ENCODE peak calls at places on chromosome 6, in seven cellular contexts. One of them, this sample, is unnamed.
A peak's percentile ranks its signal among the peaks of the same experiment; 100 is the strongest.

GRCh38 chr6:68729377-68729903 is 94.4 kb downstream of the ADGRB3 start:
- DNase-seq in transverse colon: no peak
- DNase-seq in fibroblast of lung: no peak
- DNase-seq in AG04450: no peak
- DNase-seq in activated B cell treated with CpG ODN at 0.5 μM for 24 hours: no peak
- DNase-seq in adrenal gland: no peak
- DNase-seq in breast epithelium: no peak
- DNase-seq in this sample: no peak

GRCh38 chr6:159762681-159763293 is 942 bp downstream of the ACAT2 start:
- DNase-seq in transverse colon: peak; percentile 36
- DNase-seq in fibroblast of lung: no peak
- DNase-seq in AG04450: no peak
- DNase-seq in activated B cell treated with CpG ODN at 0.5 μM for 24 hours: no peak
- DNase-seq in adrenal gland: peak; percentile 43
- DNase-seq in breast epithelium: no peak
- DNase-seq in this sample: peak; percentile 45

GRCh38 chr6:166774770-166775169 is 147.7 kb upstream of the RPS6KA2 start:
- DNase-seq in transverse colon: no peak
- DNase-seq in fibroblast of lung: no peak
- DNase-seq in AG04450: no peak
- DNase-seq in activated B cell treated with CpG ODN at 0.5 μM for 24 hours: no peak
- DNase-seq in adrenal gland: no peak
- DNase-seq in breast epithelium: no peak
- DNase-seq in this sample: no peak

GRCh38 chr6:102474041-102474807 is 1080.7 kb downstream of the GRIK2 start:
- DNase-seq in transverse colon: no peak
- DNase-seq in fibroblast of lung: no peak
- DNase-seq in AG04450: no peak
- DNase-seq in activated B cell treated with CpG ODN at 0.5 μM for 24 hours: no peak
- DNase-seq in adrenal gland: no peak
- DNase-seq in breast epithelium: no peak
- DNase-seq in this sample: no peak

GRCh38 chr6:46290435-46290834 is 119.7 kb upstream of the ENPP5 start:
- DNase-seq in transverse colon: no peak
- DNase-seq in fibroblast of lung: peak; percentile 8
- DNase-seq in AG04450: no peak
- DNase-seq in activated B cell treated with CpG ODN at 0.5 μM for 24 hours: no peak
- DNase-seq in adrenal gland: no peak
- DNase-seq in breast epithelium: no peak
- DNase-seq in this sample: no peak

GRCh38 chr6:134381926-134382325 is 64.0 kb upstream of the SGK1 start:
- DNase-seq in transverse colon: peak; percentile 77
- DNase-seq in fibroblast of lung: no peak
- DNase-seq in AG04450: no peak
- DNase-seq in activated B cell treated with CpG ODN at 0.5 μM for 24 hours: no peak
- DNase-seq in adrenal gland: no peak
- DNase-seq in breast epithelium: no peak
- DNase-seq in this sample: no peak

GRCh38 chr6:163741342-163741741 is 326.8 kb downstream of the QKI start:
- DNase-seq in transverse colon: no peak
- DNase-seq in fibroblast of lung: no peak
- DNase-seq in AG04450: no peak
- DNase-seq in activated B cell treated with CpG ODN at 0.5 μM for 24 hours: no peak
- DNase-seq in adrenal gland: no peak
- DNase-seq in breast epithelium: no peak
- DNase-seq in this sample: no peak

GRCh38 chr6:169070506-169071176 is 183.0 kb downstream of the THBS2 start:
- DNase-seq in transverse colon: peak; percentile 65
- DNase-seq in fibroblast of lung: peak; percentile 100
- DNase-seq in AG04450: peak; percentile 97
- DNase-seq in activated B cell treated with CpG ODN at 0.5 μM for 24 hours: no peak
- DNase-seq in adrenal gland: peak; percentile 95
- DNase-seq in breast epithelium: peak; percentile 64
- DNase-seq in this sample: no peak

GRCh38 chr6:44388135-44388487 is 605 bp downstream of the CDC5L start:
- DNase-seq in transverse colon: peak; percentile 13
- DNase-seq in fibroblast of lung: no peak
- DNase-seq in AG04450: no peak
- DNase-seq in activated B cell treated with CpG ODN at 0.5 μM for 24 hours: no peak
- DNase-seq in adrenal gland: no peak
- DNase-seq in breast epithelium: no peak
- DNase-seq in this sample: no peak

GRCh38 chr6:163777379-163777686 is 362.8 kb downstream of the QKI start:
- DNase-seq in transverse colon: no peak
- DNase-seq in fibroblast of lung: no peak
- DNase-seq in AG04450: no peak
- DNase-seq in activated B cell treated with CpG ODN at 0.5 μM for 24 hours: no peak
- DNase-seq in adrenal gland: no peak
- DNase-seq in breast epithelium: no peak
- DNase-seq in this sample: no peak

GRCh38 chr6:81750660-81751387 is 1.7 kb downstream of the TENT5A start:
- DNase-seq in transverse colon: no peak
- DNase-seq in fibroblast of lung: no peak
- DNase-seq in AG04450: no peak
- DNase-seq in activated B cell treated with CpG ODN at 0.5 μM for 24 hours: no peak
- DNase-seq in adrenal gland: no peak
- DNase-seq in breast epithelium: no peak
- DNase-seq in this sample: no peak

GRCh38 chr6:168328086-168328485 is 8.5 kb upstream of the DACT2 start:
- DNase-seq in transverse colon: no peak
- DNase-seq in fibroblast of lung: no peak
- DNase-seq in AG04450: no peak
- DNase-seq in activated B cell treated with CpG ODN at 0.5 μM for 24 hours: no peak
- DNase-seq in adrenal gland: no peak
- DNase-seq in breast epithelium: no peak
- DNase-seq in this sample: no peak

GRCh38 chr6:133741375-133741861 is 147.5 kb upstream of the TCF21 start:
- DNase-seq in transverse colon: no peak
- DNase-seq in fibroblast of lung: peak; percentile 49
- DNase-seq in AG04450: no peak
- DNase-seq in activated B cell treated with CpG ODN at 0.5 μM for 24 hours: no peak
- DNase-seq in adrenal gland: no peak
- DNase-seq in breast epithelium: no peak
- DNase-seq in this sample: no peak

GRCh38 chr6:4210619-4211419 is 75.4 kb upstream of the ECI2 start:
- DNase-seq in transverse colon: peak; percentile 56
- DNase-seq in fibroblast of lung: peak; percentile 75
- DNase-seq in AG04450: peak; percentile 42
- DNase-seq in activated B cell treated with CpG ODN at 0.5 μM for 24 hours: peak; percentile 28
- DNase-seq in adrenal gland: peak; percentile 71
- DNase-seq in breast epithelium: peak; percentile 20
- DNase-seq in this sample: peak; percentile 29

GRCh38 chr6:30914854-30915590 is 984 bp downstream of the VARS2 start:
- DNase-seq in transverse colon: no peak
- DNase-seq in fibroblast of lung: no peak
- DNase-seq in AG04450: no peak
- DNase-seq in activated B cell treated with CpG ODN at 0.5 μM for 24 hours: no peak
- DNase-seq in adrenal gland: no peak
- DNase-seq in breast epithelium: no peak
- DNase-seq in this sample: no peak

GRCh38 chr6:27312950-27313271 is 838 bp upstream of the POM121L2 start:
- DNase-seq in transverse colon: no peak
- DNase-seq in fibroblast of lung: no peak
- DNase-seq in AG04450: no peak
- DNase-seq in activated B cell treated with CpG ODN at 0.5 μM for 24 hours: no peak
- DNase-seq in adrenal gland: no peak
- DNase-seq in breast epithelium: no peak
- DNase-seq in this sample: no peak

GRCh38 chr6:27311806-27312145 is 297 bp downstream of the POM121L2 start:
- DNase-seq in transverse colon: no peak
- DNase-seq in fibroblast of lung: no peak
- DNase-seq in AG04450: no peak
- DNase-seq in activated B cell treated with CpG ODN at 0.5 μM for 24 hours: no peak
- DNase-seq in adrenal gland: no peak
- DNase-seq in breast epithelium: no peak
- DNase-seq in this sample: no peak

GRCh38 chr6:27314046-27314445 is 2.0 kb upstream of the POM121L2 start:
- DNase-seq in transverse colon: no peak
- DNase-seq in fibroblast of lung: no peak
- DNase-seq in AG04450: no peak
- DNase-seq in activated B cell treated with CpG ODN at 0.5 μM for 24 hours: no peak
- DNase-seq in adrenal gland: no peak
- DNase-seq in breast epithelium: no peak
- DNase-seq in this sample: no peak

DNA sequence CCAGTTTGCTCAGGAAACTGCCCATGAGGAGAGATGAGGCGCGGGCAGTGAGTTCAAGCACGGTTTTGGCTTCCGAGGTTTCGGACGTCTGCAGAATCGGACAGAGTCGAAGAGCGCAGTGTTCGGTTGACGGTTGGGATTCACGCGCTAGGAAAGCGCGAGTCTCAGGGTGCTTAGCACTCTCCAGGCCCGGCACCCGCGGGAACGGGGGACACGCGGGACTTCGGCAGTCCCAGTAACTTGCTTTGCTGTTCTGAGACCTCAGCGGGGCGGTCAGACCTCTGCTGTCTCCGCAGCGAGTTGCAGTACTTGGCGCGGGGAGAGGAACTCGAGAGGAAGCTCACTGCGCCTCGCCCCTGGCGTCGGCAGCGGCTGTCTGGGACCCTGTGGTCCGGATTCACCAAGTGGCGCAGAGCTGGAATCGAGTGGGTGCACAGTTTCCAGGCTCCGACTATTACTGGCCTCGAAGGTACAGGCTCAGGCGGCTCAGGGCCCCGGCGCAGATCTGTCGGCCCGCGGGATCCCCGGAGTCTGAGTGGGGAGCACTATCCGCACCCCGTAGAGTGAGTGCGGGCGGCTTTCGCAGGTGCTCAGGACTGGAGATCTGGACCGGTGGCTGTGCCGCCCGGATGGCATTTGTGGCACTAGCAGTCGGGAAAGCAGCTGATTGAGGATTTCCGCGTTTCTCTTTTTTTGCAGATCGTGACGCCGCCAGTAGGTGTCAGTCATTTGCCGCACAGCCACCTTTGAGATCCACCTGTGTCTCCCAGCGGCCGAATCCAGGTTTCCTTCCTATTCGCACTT is at the start of gene POM121L2:
- DNase-seq in transverse colon: peak; percentile 80
- DNase-seq in fibroblast of lung: peak; percentile 36
- DNase-seq in AG04450: no peak
- DNase-seq in activated B cell treated with CpG ODN at 0.5 μM for 24 hours: peak; percentile 53
- DNase-seq in adrenal gland: peak; percentile 46
- DNase-seq in breast epithelium: peak; percentile 72
- DNase-seq in this sample: no peak
- TF ChIP-seq CTCF in transverse colon: peak; percentile 74
- TF ChIP-seq CTCF in fibroblast of lung: peak; percentile 38
- TF ChIP-seq CTCF in AG04450: peak; percentile 52
- TF ChIP-seq CTCF in activated B cell treated with CpG ODN at 0.5 μM for 24 hours: no peak
- TF ChIP-seq CTCF in adrenal gland: peak; percentile 38
- TF ChIP-seq CTCF in breast epithelium: peak; percentile 29
- TF ChIP-seq CTCF in this sample: peak; percentile 32

GRCh38 chr6:33049323-33049722 is 24.1 kb downstream of the HLA-DPA1 start:
- DNase-seq in transverse colon: no peak
- DNase-seq in fibroblast of lung: no peak
- DNase-seq in AG04450: no peak
- DNase-seq in activated B cell treated with CpG ODN at 0.5 μM for 24 hours: no peak
- DNase-seq in adrenal gland: no peak
- DNase-seq in breast epithelium: no peak
- DNase-seq in this sample: no peak
- TF ChIP-seq CTCF in transverse colon: no peak
- TF ChIP-seq CTCF in fibroblast of lung: peak; percentile 18
- TF ChIP-seq CTCF in AG04450: peak; percentile 18
- TF ChIP-seq CTCF in activated B cell treated with CpG ODN at 0.5 μM for 24 hours: no peak
- TF ChIP-seq CTCF in adrenal gland: no peak
- TF ChIP-seq CTCF in breast epithelium: no peak
- TF ChIP-seq CTCF in this sample: no peak

GRCh38 chr6:137806914-137807682 is 60.0 kb upstream of the TNFAIP3 start:
- DNase-seq in transverse colon: no peak
- DNase-seq in fibroblast of lung: no peak
- DNase-seq in AG04450: no peak
- DNase-seq in activated B cell treated with CpG ODN at 0.5 μM for 24 hours: no peak
- DNase-seq in adrenal gland: no peak
- DNase-seq in breast epithelium: no peak
- DNase-seq in this sample: no peak
- TF ChIP-seq CTCF in transverse colon: no peak
- TF ChIP-seq CTCF in fibroblast of lung: no peak
- TF ChIP-seq CTCF in AG04450: no peak
- TF ChIP-seq CTCF in activated B cell treated with CpG ODN at 0.5 μM for 24 hours: no peak
- TF ChIP-seq CTCF in adrenal gland: no peak
- TF ChIP-seq CTCF in breast epithelium: no peak
- TF ChIP-seq CTCF in this sample: no peak

GRCh38 chr6:11598687-11599086 is 61.1 kb downstream of the TMEM170B start:
- DNase-seq in transverse colon: no peak
- DNase-seq in fibroblast of lung: no peak
- DNase-seq in AG04450: no peak
- DNase-seq in activated B cell treated with CpG ODN at 0.5 μM for 24 hours: no peak
- DNase-seq in adrenal gland: no peak
- DNase-seq in breast epithelium: no peak
- DNase-seq in this sample: no peak

GRCh38 chr6:11593096-11593495 is 55.5 kb downstream of the TMEM170B start:
- DNase-seq in transverse colon: no peak
- DNase-seq in fibroblast of lung: no peak
- DNase-seq in AG04450: no peak
- DNase-seq in activated B cell treated with CpG ODN at 0.5 μM for 24 hours: no peak
- DNase-seq in adrenal gland: no peak
- DNase-seq in breast epithelium: no peak
- DNase-seq in this sample: no peak

GRCh38 chr6:11592289-11592906 is 54.8 kb downstream of the TMEM170B start:
- DNase-seq in transverse colon: no peak
- DNase-seq in fibroblast of lung: no peak
- DNase-seq in AG04450: no peak
- DNase-seq in activated B cell treated with CpG ODN at 0.5 μM for 24 hours: no peak
- DNase-seq in adrenal gland: peak; percentile 23
- DNase-seq in breast epithelium: no peak
- DNase-seq in this sample: no peak

GRCh38 chr6:11596640-11597237 is 59.2 kb downstream of the TMEM170B start:
- DNase-seq in transverse colon: no peak
- DNase-seq in fibroblast of lung: no peak
- DNase-seq in AG04450: no peak
- DNase-seq in activated B cell treated with CpG ODN at 0.5 μM for 24 hours: no peak
- DNase-seq in adrenal gland: no peak
- DNase-seq in breast epithelium: no peak
- DNase-seq in this sample: no peak

GRCh38 chr6:11595903-11596302 is 58.4 kb downstream of the TMEM170B start:
- DNase-seq in transverse colon: no peak
- DNase-seq in fibroblast of lung: no peak
- DNase-seq in AG04450: no peak
- DNase-seq in activated B cell treated with CpG ODN at 0.5 μM for 24 hours: no peak
- DNase-seq in adrenal gland: no peak
- DNase-seq in breast epithelium: no peak
- DNase-seq in this sample: no peak
- TF ChIP-seq CTCF in transverse colon: no peak
- TF ChIP-seq CTCF in fibroblast of lung: no peak
- TF ChIP-seq CTCF in AG04450: peak; percentile 37
- TF ChIP-seq CTCF in activated B cell treated with CpG ODN at 0.5 μM for 24 hours: no peak
- TF ChIP-seq CTCF in adrenal gland: no peak
- TF ChIP-seq CTCF in breast epithelium: no peak
- TF ChIP-seq CTCF in this sample: no peak

DNA sequence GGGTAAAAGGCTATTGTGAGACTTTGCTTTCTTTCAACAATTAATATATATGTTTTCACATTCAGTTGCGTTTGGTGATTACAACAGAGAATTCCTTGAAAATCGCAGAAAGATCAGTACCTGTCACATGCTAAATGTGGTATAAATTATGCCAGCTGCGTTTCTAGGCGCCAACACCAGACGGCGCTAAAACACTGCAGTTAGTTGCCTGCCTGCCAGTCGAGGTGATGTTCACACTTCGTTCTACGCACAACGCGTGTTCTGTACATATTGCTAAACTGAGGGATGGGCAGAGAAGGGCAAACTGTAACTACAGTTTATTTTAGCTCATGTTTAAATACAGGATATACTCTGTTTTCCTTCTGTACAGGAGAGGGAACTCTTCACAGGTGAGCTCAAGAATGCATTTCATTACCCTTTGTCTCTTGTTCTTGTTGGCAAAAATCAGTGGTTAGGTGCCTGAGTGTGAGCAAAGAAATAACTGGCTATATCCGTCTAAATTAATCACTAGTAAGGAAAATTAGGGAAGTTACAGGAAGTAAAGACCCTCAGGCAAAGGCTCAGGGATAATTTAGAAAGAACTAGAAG is 100.1 kb upstream of the RGS17 start:
- DNase-seq in transverse colon: peak; percentile 40
- DNase-seq in fibroblast of lung: peak; percentile 56
- DNase-seq in AG04450: peak; percentile 2
- DNase-seq in activated B cell treated with CpG ODN at 0.5 μM for 24 hours: no peak
- DNase-seq in adrenal gland: peak; percentile 47
- DNase-seq in breast epithelium: no peak
- DNase-seq in this sample: no peak
- TF ChIP-seq CTCF in transverse colon: peak; percentile 63
- TF ChIP-seq CTCF in fibroblast of lung: peak; percentile 93
- TF ChIP-seq CTCF in AG04450: peak; percentile 93
- TF ChIP-seq CTCF in activated B cell treated with CpG ODN at 0.5 μM for 24 hours: no peak
- TF ChIP-seq CTCF in adrenal gland: peak; percentile 54
- TF ChIP-seq CTCF in breast epithelium: no peak
- TF ChIP-seq CTCF in this sample: peak; percentile 59